ENCODE peak calls at places on chromosome 17, in ten cellular contexts. One of them, this sample, is unnamed.

GRCh38 chr17:32297860-32298259 is 32.2 kb downstream of the RHBDL3 start:
- DNase-seq in neural crest cell: no peak
- DNase-seq in OCI-LY7: no peak
- DNase-seq in posterior cingulate gyrus: no peak
- DNase-seq in pancreas: no peak
- DNase-seq in Daoy: no peak
- DNase-seq in brain microvascular endothelial cell: no peak
- DNase-seq in anterior cingulate cortex: no peak
- DNase-seq in hippocampal formation: no peak
- DNase-seq in amniotic epithelial cell: no peak
- DNase-seq in this sample: no peak

GRCh38 chr17:56737741-56738161 is 96.0 kb downstream of the C17orf67 start:
- DNase-seq in hippocampal formation: no peak
- DNase-seq in Daoy: peak
- DNase-seq in OCI-LY7: no peak
- DNase-seq in neural crest cell: no peak
- DNase-seq in amniotic epithelial cell: peak
- DNase-seq in anterior cingulate cortex: no peak
- DNase-seq in brain microvascular endothelial cell: peak
- DNase-seq in posterior cingulate gyrus: no peak
- DNase-seq in pancreas: no peak
- DNase-seq in this sample: no peak

GRCh38 chr17:69314246-69315030 is 12.5 kb downstream of the ABCA5 start:
- DNase-seq in OCI-LY7: no peak
- DNase-seq in brain microvascular endothelial cell: no peak
- DNase-seq in posterior cingulate gyrus: no peak
- DNase-seq in pancreas: no peak
- DNase-seq in neural crest cell: no peak
- DNase-seq in Daoy: no peak
- DNase-seq in hippocampal formation: no peak
- DNase-seq in anterior cingulate cortex: no peak
- DNase-seq in amniotic epithelial cell: peak
- DNase-seq in this sample: no peak

GRCh38 chr17:62703269-62703775 is 75.9 kb downstream of the MRC2 start:
- DNase-seq in brain microvascular endothelial cell: no peak
- DNase-seq in neural crest cell: no peak
- DNase-seq in pancreas: peak
- DNase-seq in OCI-LY7: no peak
- DNase-seq in amniotic epithelial cell: no peak
- DNase-seq in hippocampal formation: no peak
- DNase-seq in Daoy: peak
- DNase-seq in posterior cingulate gyrus: no peak
- DNase-seq in anterior cingulate cortex: no peak
- DNase-seq in this sample: no peak

GRCh38 chr17:75611746-75612437 is 21.3 kb upstream of the SMIM5 start:
- DNase-seq in Daoy: no peak
- DNase-seq in pancreas: no peak
- DNase-seq in hippocampal formation: no peak
- DNase-seq in posterior cingulate gyrus: no peak
- DNase-seq in amniotic epithelial cell: no peak
- DNase-seq in OCI-LY7: no peak
- DNase-seq in anterior cingulate cortex: no peak
- DNase-seq in neural crest cell: no peak
- DNase-seq in brain microvascular endothelial cell: no peak
- DNase-seq in this sample: no peak

GRCh38 chr17:48583708-48584582 is 5.8 kb upstream of the HOXB4 start:
- DNase-seq in Daoy: no peak
- DNase-seq in brain microvascular endothelial cell: no peak
- DNase-seq in posterior cingulate gyrus: no peak
- DNase-seq in pancreas: no peak
- DNase-seq in amniotic epithelial cell: no peak
- DNase-seq in OCI-LY7: no peak
- DNase-seq in hippocampal formation: no peak
- DNase-seq in anterior cingulate cortex: no peak
- DNase-seq in neural crest cell: no peak
- DNase-seq in this sample: no peak

GRCh38 chr17:66678061-66678460 is 156.9 kb upstream of the CACNG5 start:
- DNase-seq in posterior cingulate gyrus: no peak
- DNase-seq in neural crest cell: no peak
- DNase-seq in brain microvascular endothelial cell: no peak
- DNase-seq in amniotic epithelial cell: no peak
- DNase-seq in anterior cingulate cortex: no peak
- DNase-seq in Daoy: no peak
- DNase-seq in OCI-LY7: no peak
- DNase-seq in pancreas: no peak
- DNase-seq in hippocampal formation: no peak
- DNase-seq in this sample: no peak

GRCh38 chr17:29620271-29620670 is 2.4 kb downstream of the CORO6 start:
- DNase-seq in Daoy: peak
- DNase-seq in anterior cingulate cortex: no peak
- DNase-seq in pancreas: no peak
- DNase-seq in brain microvascular endothelial cell: no peak
- DNase-seq in neural crest cell: no peak
- DNase-seq in amniotic epithelial cell: no peak
- DNase-seq in OCI-LY7: no peak
- DNase-seq in posterior cingulate gyrus: no peak
- DNase-seq in hippocampal formation: no peak
- DNase-seq in this sample: no peak

GRCh38 chr17:2684549-2684948 is 27.0 kb downstream of the CLUH start:
- DNase-seq in neural crest cell: no peak
- DNase-seq in hippocampal formation: no peak
- DNase-seq in brain microvascular endothelial cell: no peak
- DNase-seq in anterior cingulate cortex: no peak
- DNase-seq in posterior cingulate gyrus: no peak
- DNase-seq in Daoy: no peak
- DNase-seq in amniotic epithelial cell: no peak
- DNase-seq in pancreas: peak
- DNase-seq in OCI-LY7: no peak
- DNase-seq in this sample: no peak